ENCODE peak calls at places on chromosome 2, in five cellular contexts. R is colonic mucosa; D is CD4-positive, alpha-beta T cell; N is KG1; S is hepatic stellate cell. C is an unnamed sample.

GRCh38 chr2:112705576-112705975 is 15.2 kb upstream of the NT5DC4 start:
- DNase-seq in D (no peak), R (no peak), S (no peak), N (no peak), C (no peak)

GRCh38 chr2:113965644-113966043 is 75.8 kb downstream of the ACTR3 start:
- DNase-seq in S (no peak), R (peak), N (no peak), D (peak), C (peak)

GRCh38 chr2:222423632-222424280 is 587 bp upstream of the SGPP2 start:
- DNase-seq in N (no peak), S (no peak), D (no peak), R (no peak), C (no peak)

GRCh38 chr2:37919631-37920032 is 5.5 kb upstream of the RMDN2 start:
- DNase-seq in S (no peak), N (no peak), D (no peak), R (peak), C (peak)

GRCh38 chr2:119772128-119772527 is 12.4 kb downstream of the PTPN4 start:
- DNase-seq in R (no peak), N (no peak), D (no peak), S (no peak), C (no peak)

GRCh38 chr2:238391042-238391441 is 35.7 kb upstream of the ASB1 start:
- DNase-seq in N (no peak), D (no peak), S (no peak), R (no peak), C (no peak)

GRCh38 chr2:232240896-232241295 is 137.7 kb upstream of the ALPP start:
- DNase-seq in D (no peak), N (no peak), R (no peak), S (no peak), C (no peak)

GRCh38 chr2:26522325-26523120 is 44.6 kb upstream of the OTOF start:
- DNase-seq in D (no peak), N (no peak), S (no peak), R (no peak), C (no peak)

GRCh38 chr2:176378323-176378722 is 109.1 kb downstream of the MTX2 start:
- DNase-seq in R (no peak), N (no peak), S (no peak), D (no peak), C (no peak)